ENCODE peak calls at places on chromosomes 1 and 21, in four cellular contexts. P is substantia nigra, H is HCT116, L is GM23248. K is an unnamed sample.

GRCh38 chr1:162141273-162142023 is 72.0 kb downstream of the NOS1AP start:
- DNase-seq in P (no peak), H (no peak), L (peak; percentile 77), K (no peak)

GRCh38 chr1:95916616-95917015 is 682.6 kb downstream of the RWDD3 start:
- DNase-seq in P (no peak), H (no peak), L (peak; percentile 32), K (no peak)

GRCh38 chr1:223075834-223076233 is 67.2 kb downstream of the TLR5 start:
- DNase-seq in P (no peak), H (no peak), L (no peak), K (no peak)

GRCh38 chr1:21491483-21492170 is 17.6 kb upstream of the ALPL start:
- DNase-seq in P (no peak), H (no peak), L (no peak), K (no peak)

GRCh38 chr21:43734830-43735229 is 15.9 kb downstream of the PDXK start:
- DNase-seq in P (no peak), H (no peak), L (no peak), K (no peak)

GRCh38 chr1:231806623-231807470 is 180.3 kb downstream of the DISC1 start:
- DNase-seq in P (peak; percentile 5), H (peak; percentile 36), L (peak; percentile 48), K (no peak)

GRCh38 chr1:31238986-31239613 is 587 bp downstream of the NKAIN1 start:
- DNase-seq in P (no peak), H (no peak), L (peak; percentile 44), K (no peak)

GRCh38 chr1:81679972-81680371 is 120.8 kb upstream of the ADGRL2 start:
- DNase-seq in P (no peak), H (no peak), L (peak; percentile 77), K (no peak)

GRCh38 chr1:156801409-156802121 is 15.1 kb downstream of the SH2D2A start:
- DNase-seq in P (no peak), H (no peak), L (peak; percentile 86), K (no peak)

GRCh38 chr1:202090994-202091393 is 31.7 kb upstream of the GPR37L1 start:
- DNase-seq in P (no peak), H (no peak), L (no peak), K (no peak)

GRCh38 chr1:155379180-155379876 is 58.6 kb downstream of the RUSC1 start:
- DNase-seq in P (no peak), H (no peak), L (peak; percentile 77), K (no peak)

GRCh38 chr1:111234258-111234657 is 6.7 kb downstream of the CHI3L2 start:
- DNase-seq in P (no peak), H (no peak), L (peak; percentile 45), K (no peak)

GRCh38 chr1:19682257-19682656 is 17.6 kb downstream of the HTR6 start:
- DNase-seq in P (no peak), H (no peak), L (peak; percentile 97), K (no peak)

GRCh38 chr21:23471877-23472276 is 2135.4 kb downstream of the MRPL39 start:
- DNase-seq in P (no peak), H (no peak), L (no peak), K (no peak)

DNA sequence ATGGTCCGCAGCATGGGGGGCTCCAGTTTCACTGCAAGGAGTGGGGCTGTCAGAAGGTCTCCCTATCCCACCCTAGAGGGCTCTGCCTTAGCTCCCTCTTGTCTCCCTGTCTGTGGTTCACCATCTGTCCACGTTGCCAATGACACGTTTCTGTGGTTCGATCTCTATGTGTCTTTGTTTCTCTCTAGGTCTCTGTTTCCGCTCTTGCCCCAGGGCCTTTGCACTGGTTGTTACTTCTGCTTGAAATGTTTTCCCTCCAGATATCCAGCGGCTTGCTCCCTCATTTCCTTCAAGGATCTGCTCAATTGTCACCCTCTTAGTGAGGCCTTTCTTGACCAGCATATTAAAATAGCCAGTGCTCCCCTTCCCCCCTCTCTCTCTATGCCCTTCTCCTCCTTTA is 8.5 kb upstream of the MRPS15 start:
- DNase-seq in P (no peak), H (no peak), L (no peak), K (no peak)
- H3K27ac ChIP-seq in P (no peak overlapping the region), H (no peak overlapping the region), L (no peak overlapping the region), K (no peak overlapping the region)

GRCh38 chr1:39928809-39929587 is 25.9 kb upstream of the MFSD2A start:
- DNase-seq in P (no peak), H (no peak), L (no peak), K (no peak)

GRCh38 chr1:39927538-39927937 is 25.8 kb upstream of the MYCL start:
- DNase-seq in P (no peak), H (no peak), L (peak; percentile 16), K (no peak)

GRCh38 chr1:39925727-39926342 is 24.1 kb upstream of the MYCL start:
- DNase-seq in P (no peak), H (no peak), L (peak; percentile 85), K (no peak)

GRCh38 chr1:39926820-39927219 is 25.1 kb upstream of the MYCL start:
- DNase-seq in P (no peak), H (no peak), L (no peak), K (no peak)

GRCh38 chr1:39926343-39926769 is 24.6 kb upstream of the MYCL start:
- DNase-seq in P (no peak), H (no peak), L (peak; percentile 49), K (no peak)
- H3K27ac ChIP-seq in P (no peak overlapping the region), H (no peak overlapping the region), L (no peak overlapping the region), K (no peak overlapping the region)

DNA sequence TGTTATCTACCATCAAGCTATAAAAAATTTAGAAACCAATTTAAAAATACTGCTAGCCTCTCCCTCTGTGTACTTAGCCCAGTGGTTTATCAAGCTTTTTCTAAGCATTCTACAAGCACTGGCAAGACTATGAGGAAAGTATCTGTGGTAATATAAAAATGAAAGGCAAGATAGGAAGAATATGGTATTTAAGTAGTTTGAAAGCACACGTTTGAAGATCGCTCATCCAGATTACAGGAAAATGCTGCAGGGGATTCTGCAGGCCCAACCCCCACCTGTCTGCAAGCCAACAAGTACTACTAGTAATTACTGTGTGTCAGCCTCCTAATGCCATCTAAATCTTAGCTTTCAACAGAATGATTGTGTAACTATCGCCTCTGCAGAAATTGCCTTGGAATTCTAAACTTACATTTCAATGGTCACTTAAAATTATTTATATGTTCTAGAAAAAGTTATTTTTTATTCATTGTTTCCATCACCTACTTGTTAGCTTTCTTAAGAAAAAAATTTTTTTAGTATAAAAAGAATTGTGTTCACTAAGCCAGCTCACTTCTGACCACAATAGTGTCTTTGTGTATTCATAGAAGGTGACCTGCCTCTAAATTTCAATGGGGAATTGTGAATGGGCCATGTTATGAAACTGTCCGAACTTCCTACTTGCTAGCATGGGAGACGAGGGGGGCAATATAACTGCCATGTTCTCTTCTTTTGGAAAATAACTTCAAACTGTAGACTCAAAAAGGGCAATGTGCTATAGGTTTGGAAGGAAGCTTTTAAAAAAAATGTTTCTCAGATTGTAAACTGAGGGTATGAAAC is 8.4 kb downstream of the ERRFI1 start:
- DNase-seq in P (no peak), H (no peak), L (peak; percentile 64), K (no peak)
- H3K27ac ChIP-seq in P (peak overlapping the region; percentile 46), H (peak overlapping the region; percentile 99), L (peak overlapping the region; percentile 15), K (no peak overlapping the region)

GRCh38 chr1:8009043-8010002 is 16.8 kb downstream of the ERRFI1 start:
- DNase-seq in P (no peak), H (no peak), L (no peak), K (no peak)

GRCh38 chr1:8011923-8012858 is 13.9 kb downstream of the ERRFI1 start:
- DNase-seq in P (no peak), H (no peak), L (no peak), K (no peak)

GRCh38 chr1:8010080-8010664 is 15.9 kb downstream of the ERRFI1 start:
- DNase-seq in P (no peak), H (no peak), L (no peak), K (no peak)

GRCh38 chr1:8012955-8013354 is 13.2 kb downstream of the ERRFI1 start:
- DNase-seq in P (no peak), H (no peak), L (no peak), K (no peak)

GRCh38 chr1:8011016-8011415 is 15.1 kb downstream of the ERRFI1 start:
- DNase-seq in P (no peak), H (no peak), L (no peak), K (no peak)
- H3K27ac ChIP-seq in P (no peak overlapping the region), H (peak overlapping the region; percentile 21), L (no peak overlapping the region), K (no peak overlapping the region)

GRCh38 chr1:224432672-224433040 is 1.9 kb downstream of the WDR26 start:
- DNase-seq in P (no peak), H (no peak), L (peak; percentile 51), K (no peak)
- H3K27ac ChIP-seq in P (peak overlapping the region; percentile 91), H (no peak overlapping the region), L (peak overlapping the region; percentile 82), K (peak overlapping the region; percentile 96)